ENCODE peak calls at places on chromosome 12, in seven cellular contexts. One of them, this sample, is unnamed.

GRCh38 chr12:113222730-113223531 is 1.7 kb downstream of the TPCN1 start:
- DNase-seq in HCT116: no peak
- DNase-seq in H9: no peak
- DNase-seq in GM10248: no peak
- DNase-seq in WERI-Rb-1: no peak
- DNase-seq in heart right ventricle: peak
- DNase-seq in glutamatergic neuron: no peak
- DNase-seq in this sample: no peak

GRCh38 chr12:31280183-31280582 is 45.8 kb downstream of the SINHCAF start:
- DNase-seq in HCT116: no peak
- DNase-seq in H9: no peak
- DNase-seq in GM10248: no peak
- DNase-seq in WERI-Rb-1: no peak
- DNase-seq in heart right ventricle: no peak
- DNase-seq in glutamatergic neuron: no peak
- DNase-seq in this sample: no peak

GRCh38 chr12:109385339-109386078 is 37.8 kb downstream of the MYO1H start:
- DNase-seq in HCT116: peak
- DNase-seq in H9: no peak
- DNase-seq in GM10248: peak
- DNase-seq in WERI-Rb-1: no peak
- DNase-seq in heart right ventricle: no peak
- DNase-seq in glutamatergic neuron: no peak
- DNase-seq in this sample: no peak

GRCh38 chr12:26995706-26996105 is 18.5 kb downstream of the TM7SF3 start:
- DNase-seq in HCT116: no peak
- DNase-seq in H9: no peak
- DNase-seq in GM10248: no peak
- DNase-seq in WERI-Rb-1: no peak
- DNase-seq in heart right ventricle: no peak
- DNase-seq in glutamatergic neuron: no peak
- DNase-seq in this sample: no peak

GRCh38 chr12:113422030-113422900 is at the start of gene SDSL:
- DNase-seq in HCT116: peak
- DNase-seq in H9: peak
- DNase-seq in GM10248: peak
- DNase-seq in WERI-Rb-1: peak
- DNase-seq in heart right ventricle: peak
- DNase-seq in glutamatergic neuron: no peak
- DNase-seq in this sample: no peak

GRCh38 chr12:2944401-2945047 is 14.7 kb upstream of the TEAD4 start:
- DNase-seq in HCT116: peak
- DNase-seq in H9: peak
- DNase-seq in GM10248: peak
- DNase-seq in WERI-Rb-1: peak
- DNase-seq in heart right ventricle: peak
- DNase-seq in glutamatergic neuron: peak
- DNase-seq in this sample: peak

GRCh38 chr12:120592121-120593049 is 11.2 kb upstream of the POP5 start:
- DNase-seq in HCT116: no peak
- DNase-seq in H9: no peak
- DNase-seq in GM10248: no peak
- DNase-seq in WERI-Rb-1: no peak
- DNase-seq in heart right ventricle: no peak
- DNase-seq in glutamatergic neuron: no peak
- DNase-seq in this sample: no peak

GRCh38 chr12:122841544-122842321 is 6.5 kb downstream of the HIP1R start:
- DNase-seq in HCT116: peak
- DNase-seq in H9: peak
- DNase-seq in GM10248: no peak
- DNase-seq in WERI-Rb-1: no peak
- DNase-seq in heart right ventricle: no peak
- DNase-seq in glutamatergic neuron: no peak
- DNase-seq in this sample: no peak

GRCh38 chr12:103773109-103773905 is 67.7 kb downstream of the NT5DC3 start:
- DNase-seq in HCT116: no peak
- DNase-seq in H9: no peak
- DNase-seq in GM10248: no peak
- DNase-seq in WERI-Rb-1: no peak
- DNase-seq in heart right ventricle: peak
- DNase-seq in glutamatergic neuron: no peak
- DNase-seq in this sample: no peak

GRCh38 chr12:88935856-88936255 is 355.6 kb upstream of the KITLG start:
- DNase-seq in HCT116: no peak
- DNase-seq in H9: no peak
- DNase-seq in GM10248: no peak
- DNase-seq in WERI-Rb-1: peak
- DNase-seq in heart right ventricle: no peak
- DNase-seq in glutamatergic neuron: no peak
- DNase-seq in this sample: no peak

GRCh38 chr12:50390284-50390683 is 6.1 kb downstream of the FAM186A start:
- DNase-seq in HCT116: peak
- DNase-seq in H9: no peak
- DNase-seq in GM10248: no peak
- DNase-seq in WERI-Rb-1: no peak
- DNase-seq in heart right ventricle: no peak
- DNase-seq in glutamatergic neuron: no peak
- DNase-seq in this sample: no peak

GRCh38 chr12:66288121-66288520 is 14.2 kb upstream of the HELB start:
- DNase-seq in HCT116: no peak
- DNase-seq in H9: no peak
- DNase-seq in GM10248: no peak
- DNase-seq in WERI-Rb-1: no peak
- DNase-seq in heart right ventricle: no peak
- DNase-seq in glutamatergic neuron: no peak
- DNase-seq in this sample: peak

GRCh38 chr12:9043766-9044165 is 54.4 kb downstream of the KLRG1 start:
- DNase-seq in HCT116: no peak
- DNase-seq in H9: no peak
- DNase-seq in GM10248: no peak
- DNase-seq in WERI-Rb-1: no peak
- DNase-seq in heart right ventricle: no peak
- DNase-seq in glutamatergic neuron: no peak
- DNase-seq in this sample: no peak

GRCh38 chr12:79373896-79374499 is 316.8 kb downstream of the PAWR start:
- DNase-seq in HCT116: no peak
- DNase-seq in H9: no peak
- DNase-seq in GM10248: peak
- DNase-seq in WERI-Rb-1: peak
- DNase-seq in heart right ventricle: no peak
- DNase-seq in glutamatergic neuron: peak
- DNase-seq in this sample: no peak

GRCh38 chr12:108890208-108890607 is 10.3 kb downstream of the DAO start:
- DNase-seq in HCT116: no peak
- DNase-seq in H9: peak
- DNase-seq in GM10248: no peak
- DNase-seq in WERI-Rb-1: no peak
- DNase-seq in heart right ventricle: no peak
- DNase-seq in glutamatergic neuron: no peak
- DNase-seq in this sample: no peak

GRCh38 chr12:120643574-120643973 is 3.1 kb downstream of the CABP1 start:
- DNase-seq in HCT116: no peak
- DNase-seq in H9: no peak
- DNase-seq in GM10248: no peak
- DNase-seq in WERI-Rb-1: no peak
- DNase-seq in heart right ventricle: no peak
- DNase-seq in glutamatergic neuron: no peak
- DNase-seq in this sample: no peak

GRCh38 chr12:127731657-127732056 is 535.3 kb upstream of the TMEM132C start:
- DNase-seq in HCT116: no peak
- DNase-seq in H9: no peak
- DNase-seq in GM10248: no peak
- DNase-seq in WERI-Rb-1: no peak
- DNase-seq in heart right ventricle: no peak
- DNase-seq in glutamatergic neuron: no peak
- DNase-seq in this sample: no peak

GRCh38 chr12:107490000-107490399 is 195.6 kb upstream of the PWP1 start:
- DNase-seq in HCT116: no peak
- DNase-seq in H9: no peak
- DNase-seq in GM10248: peak
- DNase-seq in WERI-Rb-1: peak
- DNase-seq in heart right ventricle: no peak
- DNase-seq in glutamatergic neuron: no peak
- DNase-seq in this sample: no peak

GRCh38 chr12:39314547-39314946 is 128.4 kb downstream of the KIF21A start:
- DNase-seq in HCT116: no peak
- DNase-seq in H9: no peak
- DNase-seq in GM10248: no peak
- DNase-seq in WERI-Rb-1: no peak
- DNase-seq in heart right ventricle: no peak
- DNase-seq in glutamatergic neuron: no peak
- DNase-seq in this sample: no peak

GRCh38 chr12:7605900-7606465 is 59.7 kb downstream of the APOBEC1 start:
- DNase-seq in HCT116: no peak
- DNase-seq in H9: no peak
- DNase-seq in GM10248: no peak
- DNase-seq in WERI-Rb-1: no peak
- DNase-seq in heart right ventricle: no peak
- DNase-seq in glutamatergic neuron: no peak
- DNase-seq in this sample: no peak

GRCh38 chr12:26791328-26791791 is 41.6 kb downstream of the ITPR2 start:
- DNase-seq in HCT116: no peak
- DNase-seq in H9: no peak
- DNase-seq in GM10248: no peak
- DNase-seq in WERI-Rb-1: no peak
- DNase-seq in heart right ventricle: no peak
- DNase-seq in glutamatergic neuron: no peak
- DNase-seq in this sample: no peak

GRCh38 chr12:11939223-11939622 is 131.5 kb upstream of the BCL2L14 start:
- DNase-seq in HCT116: no peak
- DNase-seq in H9: no peak
- DNase-seq in GM10248: no peak
- DNase-seq in WERI-Rb-1: no peak
- DNase-seq in heart right ventricle: no peak
- DNase-seq in glutamatergic neuron: no peak
- DNase-seq in this sample: no peak

GRCh38 chr12:40829738-40830144 is 137.5 kb downstream of the CNTN1 start:
- DNase-seq in HCT116: peak
- DNase-seq in H9: no peak
- DNase-seq in GM10248: no peak
- DNase-seq in WERI-Rb-1: no peak
- DNase-seq in heart right ventricle: no peak
- DNase-seq in glutamatergic neuron: no peak
- DNase-seq in this sample: no peak

DNA sequence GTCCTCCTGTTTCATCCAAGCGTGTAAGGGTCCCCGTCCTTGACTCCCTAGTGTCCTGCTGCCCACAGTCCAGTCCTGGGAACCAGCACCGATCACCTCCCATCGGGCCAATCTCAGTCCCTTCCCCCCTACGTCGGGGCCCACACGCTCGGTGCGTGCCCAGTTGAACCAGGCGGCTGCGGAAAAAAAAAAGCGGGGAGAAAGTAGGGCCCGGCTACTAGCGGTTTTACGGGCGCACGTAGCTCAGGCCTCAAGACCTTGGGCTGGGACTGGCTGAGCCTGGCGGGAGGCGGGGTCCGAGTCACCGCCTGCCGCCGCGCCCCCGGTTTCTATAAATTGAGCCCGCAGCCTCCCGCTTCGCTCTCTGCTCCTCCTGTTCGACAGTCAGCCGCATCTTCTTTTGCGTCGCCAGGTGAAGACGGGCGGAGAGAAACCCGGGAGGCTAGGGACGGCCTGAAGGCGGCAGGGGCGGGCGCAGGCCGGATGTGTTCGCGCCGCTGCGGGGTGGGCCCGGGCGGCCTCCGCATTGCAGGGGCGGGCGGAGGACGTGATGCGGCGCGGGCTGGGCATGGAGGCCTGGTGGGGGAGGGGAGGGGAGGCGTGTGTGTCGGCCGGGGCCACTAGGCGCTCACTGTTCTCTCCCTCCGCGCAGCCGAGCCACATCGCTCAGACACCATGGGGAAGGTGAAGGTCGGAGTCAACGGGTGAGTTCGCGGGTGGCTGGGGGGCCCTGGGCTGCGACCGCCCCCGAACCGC is at the start of gene GAPDH:
- DNase-seq in HCT116: peak
- DNase-seq in H9: peak
- DNase-seq in GM10248: peak
- DNase-seq in WERI-Rb-1: peak
- DNase-seq in heart right ventricle: peak
- DNase-seq in glutamatergic neuron: peak
- DNase-seq in this sample: peak
- TF ChIP-seq CTCF in HCT116: no peak
- TF ChIP-seq CTCF in H9: no peak
- TF ChIP-seq CTCF in GM10248: no peak
- TF ChIP-seq CTCF in WERI-Rb-1: no peak
- TF ChIP-seq CTCF in heart right ventricle: no peak
- TF ChIP-seq CTCF in glutamatergic neuron: no peak
- TF ChIP-seq CTCF in this sample: no peak

GRCh38 chr12:54549774-54550451 is 512 bp downstream of the PDE1B start:
- DNase-seq in HCT116: no peak
- DNase-seq in H9: no peak
- DNase-seq in GM10248: no peak
- DNase-seq in WERI-Rb-1: peak
- DNase-seq in heart right ventricle: no peak
- DNase-seq in glutamatergic neuron: no peak
- DNase-seq in this sample: peak
- TF ChIP-seq CTCF in HCT116: no peak
- TF ChIP-seq CTCF in H9: no peak
- TF ChIP-seq CTCF in GM10248: no peak
- TF ChIP-seq CTCF in WERI-Rb-1: no peak
- TF ChIP-seq CTCF in heart right ventricle: no peak
- TF ChIP-seq CTCF in glutamatergic neuron: no peak
- TF ChIP-seq CTCF in this sample: no peak

DNA sequence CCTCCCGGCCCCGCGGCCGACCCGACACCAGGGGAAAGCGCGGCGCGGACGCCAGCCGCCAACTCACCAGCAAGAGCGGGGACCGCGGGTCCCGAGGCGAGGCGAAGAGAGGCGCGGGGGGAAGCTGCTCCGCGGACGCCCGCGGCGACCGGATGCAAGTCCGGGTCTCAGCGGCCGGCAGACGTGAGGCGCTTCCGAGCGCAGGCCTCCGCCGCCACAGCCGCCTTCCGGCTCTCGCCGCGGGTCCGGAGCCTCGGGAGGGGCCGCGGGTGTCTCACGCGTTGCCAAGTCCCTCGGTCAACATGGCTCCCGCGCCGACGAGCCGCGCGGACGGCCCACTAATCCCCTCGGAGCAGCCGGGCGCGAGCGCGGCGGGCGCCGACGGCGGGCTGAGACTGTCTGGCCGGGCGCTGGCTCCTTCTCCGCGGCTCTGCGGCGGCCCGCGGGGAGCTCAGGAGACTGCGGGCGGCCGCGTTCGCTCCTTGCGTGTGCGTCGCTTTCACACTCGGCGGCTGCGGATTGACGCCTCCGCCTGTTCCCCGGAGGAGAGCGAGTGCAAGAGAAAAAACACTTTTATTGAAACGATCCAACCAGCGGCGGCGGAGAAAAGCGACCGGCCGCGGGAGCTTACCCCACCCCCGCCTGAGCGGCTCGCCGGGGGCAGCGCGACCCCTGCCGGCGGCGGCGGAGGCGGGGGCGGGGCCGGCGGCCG is at the start of gene CDK17:
- DNase-seq in HCT116: peak
- DNase-seq in H9: peak
- DNase-seq in GM10248: peak
- DNase-seq in WERI-Rb-1: peak
- DNase-seq in heart right ventricle: peak
- DNase-seq in glutamatergic neuron: peak
- DNase-seq in this sample: peak
- TF ChIP-seq CTCF in HCT116: no peak
- TF ChIP-seq CTCF in H9: peak
- TF ChIP-seq CTCF in GM10248: peak
- TF ChIP-seq CTCF in WERI-Rb-1: peak
- TF ChIP-seq CTCF in heart right ventricle: peak
- TF ChIP-seq CTCF in glutamatergic neuron: no peak
- TF ChIP-seq CTCF in this sample: no peak

GRCh38 chr12:124567673-124568373 is 411 bp upstream of the NCOR2 start:
- DNase-seq in HCT116: no peak
- DNase-seq in H9: peak
- DNase-seq in GM10248: peak
- DNase-seq in WERI-Rb-1: peak
- DNase-seq in heart right ventricle: peak
- DNase-seq in glutamatergic neuron: peak
- DNase-seq in this sample: peak
- TF ChIP-seq CTCF in HCT116: no peak
- TF ChIP-seq CTCF in H9: no peak
- TF ChIP-seq CTCF in GM10248: peak
- TF ChIP-seq CTCF in WERI-Rb-1: no peak
- TF ChIP-seq CTCF in heart right ventricle: no peak
- TF ChIP-seq CTCF in glutamatergic neuron: no peak
- TF ChIP-seq CTCF in this sample: no peak